ENCODE peak calls at places on chromosomes 16 and 17, in seven cellular contexts. B is Peyer's patch, A is cardiac muscle cell, F is fibroblast of lung, H is SK-N-SH, Z is fibroblast of mammary gland, S is GM12865. C is an unnamed sample.

GRCh38 chr17:49723423-49723822 is 15.7 kb upstream of the SLC35B1 start:
- DNase-seq in H (no peak), S (no peak), B (no peak), Z (peak), A (peak), F (no peak), C (peak)

GRCh38 chr17:8068736-8069586 is 18.6 kb downstream of the ALOX12B start:
- DNase-seq in F (no peak), S (no peak), A (no peak), Z (no peak), H (no peak), B (peak), C (no peak)

GRCh38 chr17:43782903-43783462 is 2.7 kb downstream of the CFAP97D1 start:
- DNase-seq in H (no peak), Z (no peak), B (no peak), S (no peak), A (no peak), F (no peak), C (no peak)

GRCh38 chr17:40303706-40304450 is 5.1 kb upstream of the RARA start:
- DNase-seq in A (peak), Z (peak), H (peak), F (peak), B (no peak), S (no peak), C (peak)

GRCh38 chr17:14756469-14756868 is 455.6 kb downstream of the HS3ST3B1 start:
- DNase-seq in F (no peak), Z (no peak), A (no peak), S (no peak), B (no peak), H (no peak), C (no peak)

GRCh38 chr16:89903908-89904515 is 14.7 kb upstream of the MC1R start:
- DNase-seq in Z (no peak), B (no peak), F (no peak), S (no peak), A (no peak), H (no peak), C (no peak)

GRCh38 chr17:80029235-80029974 is 6.3 kb downstream of the TBC1D16 start:
- DNase-seq in A (peak), F (peak), Z (peak), S (no peak), H (no peak), B (peak), C (peak)

GRCh38 chr17:41065829-41066624 is at the start of gene KRTAP2-4:
- DNase-seq in F (peak), H (no peak), Z (peak), A (peak), S (no peak), B (no peak), C (peak)

GRCh38 chr16:10675221-10675620 is 19.5 kb downstream of the TEKT5 start:
- DNase-seq in H (no peak), A (no peak), S (no peak), B (peak), Z (no peak), F (no peak), C (no peak)

GRCh38 chr16:50265716-50266336 is 525 bp upstream of the ADCY7 start:
- DNase-seq in S (no peak), H (no peak), B (peak), A (no peak), F (no peak), Z (no peak), C (no peak)

GRCh38 chr16:80460004-80460403 is 80.8 kb upstream of the DYNLRB2 start:
- DNase-seq in F (peak), S (no peak), H (no peak), A (no peak), B (no peak), Z (peak), C (peak)

GRCh38 chr16:64011650-64012049 is 1110.2 kb downstream of the CDH11 start:
- DNase-seq in H (no peak), F (no peak), S (no peak), Z (no peak), B (no peak), A (no peak), C (no peak)

GRCh38 chr17:49997773-49998703 is 3.0 kb upstream of the DLX3 start:
- DNase-seq in B (peak), H (peak), Z (peak), F (peak), A (peak), S (peak), C (peak)

GRCh38 chr17:73119631-73120030 is 27.1 kb upstream of the SLC39A11 start:
- DNase-seq in S (no peak), Z (peak), B (no peak), H (no peak), F (peak), A (no peak), C (no peak)

GRCh38 chr16:1530883-1531637 is 2.4 kb upstream of the TMEM204 start:
- DNase-seq in Z (peak), B (no peak), F (no peak), S (no peak), H (peak), A (peak), C (peak)

GRCh38 chr16:57571098-57571497 is 28.7 kb downstream of the ADGRG5 start:
- DNase-seq in Z (no peak), F (no peak), H (no peak), A (no peak), B (no peak), S (no peak), C (no peak)

GRCh38 chr17:49998836-49999511 is 4.0 kb upstream of the DLX3 start:
- DNase-seq in B (peak), H (no peak), A (no peak), S (no peak), Z (no peak), F (no peak), C (no peak)

GRCh38 chr17:79612468-79613194 is 1.8 kb upstream of the RBFOX3 start:
- DNase-seq in H (peak), S (peak), B (peak), Z (peak), A (peak), F (peak), C (peak)

GRCh38 chr17:72477529-72477928 is 356.7 kb downstream of the SOX9 start:
- DNase-seq in B (peak), S (no peak), H (no peak), Z (no peak), A (no peak), F (no peak), C (no peak)

GRCh38 chr17:35801583-35802224 is 6.3 kb upstream of the MMP28 start:
- DNase-seq in A (peak), Z (peak), F (peak), H (peak), S (peak), B (peak), C (peak)

GRCh38 chr17:79420318-79421243 is 190.3 kb downstream of the RBFOX3 start:
- DNase-seq in F (peak), B (no peak), Z (peak), S (no peak), H (no peak), A (peak), C (peak)

GRCh38 chr16:88357306-88358032 is 25.3 kb upstream of the ZNF469 start:
- DNase-seq in Z (no peak), S (no peak), F (peak), H (peak), A (no peak), B (no peak), C (no peak)

GRCh38 chr17:11330871-11331270 is 89.9 kb downstream of the SHISA6 start:
- DNase-seq in B (no peak), F (peak), A (peak), S (no peak), H (no peak), Z (peak), C (no peak)

GRCh38 chr16:23679274-23679985 is 741 bp downstream of the PLK1 start:
- DNase-seq in S (peak), Z (peak), H (peak), A (peak), B (peak), F (peak), C (peak)

GRCh38 chr16:14564323-14564722 is 65.7 kb downstream of the PARN start:
- DNase-seq in B (peak), S (no peak), Z (no peak), A (no peak), H (no peak), F (no peak), C (no peak)

GRCh38 chr16:14565688-14566025 is 64.4 kb downstream of the PARN start:
- DNase-seq in A (no peak), Z (no peak), F (no peak), S (no peak), B (no peak), H (no peak), C (no peak)

GRCh38 chr16:14564881-14565687 is 65.0 kb downstream of the PARN start:
- DNase-seq in S (no peak), A (peak), Z (peak), B (no peak), F (peak), H (no peak), C (peak)

GRCh38 chr16:14560523-14560922 is 69.5 kb downstream of the PARN start:
- DNase-seq in B (no peak), H (no peak), Z (no peak), A (peak), S (no peak), F (no peak), C (peak)

DNA sequence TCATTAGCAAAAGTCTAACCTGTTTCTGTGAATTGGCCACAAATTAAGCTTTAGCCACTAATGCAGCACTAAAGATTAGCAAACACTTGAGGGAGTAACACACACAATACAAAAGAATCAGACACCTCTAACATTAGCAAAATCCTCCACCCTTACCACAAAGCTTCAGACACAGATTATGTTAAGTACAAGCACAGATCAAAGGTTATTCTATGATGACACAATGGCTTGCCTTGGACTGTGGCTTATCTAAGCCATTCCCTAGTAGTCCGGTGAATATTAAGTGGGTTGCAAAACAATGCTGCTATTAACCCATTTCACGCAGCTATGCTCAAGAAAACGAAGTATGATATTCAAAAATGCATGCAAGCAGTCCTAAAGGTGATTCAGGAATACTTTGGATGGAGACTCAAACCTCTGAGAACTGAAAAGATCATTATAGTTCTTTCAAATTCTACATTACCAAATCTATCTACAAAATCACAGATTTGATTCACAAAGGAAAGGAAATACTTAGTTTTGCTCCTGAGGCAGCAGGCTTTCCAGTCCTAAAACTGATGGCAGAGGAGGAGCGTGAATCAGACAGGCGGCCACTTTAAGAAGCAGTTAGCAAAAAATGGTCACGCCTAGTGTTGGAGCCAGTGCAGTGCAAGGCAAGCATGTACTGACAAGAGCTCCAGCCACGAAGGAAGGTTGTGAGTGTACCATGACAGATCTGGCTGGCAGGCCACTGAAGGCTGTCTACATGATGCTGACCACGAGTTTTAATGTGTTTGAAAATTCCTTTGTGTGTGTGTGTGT is 67.2 kb downstream of the PARN start:
- DNase-seq in F (peak), S (no peak), H (no peak), B (peak), A (peak), Z (peak), C (peak)
- TF ChIP-seq CTCF in F (peak), S (no peak), H (no peak), B (no peak), A (peak), Z (peak), C (peak)

GRCh38 chr16:85309656-85310587 is 197.7 kb upstream of the CIBAR2 start:
- DNase-seq in H (peak), F (no peak), A (no peak), Z (no peak), B (peak), S (peak), C (no peak)
- H3K4me3 ChIP-seq in H (no peak), F (no peak), A (no peak), Z (no peak), B (peak), S (no peak), C (no peak)

GRCh38 chr17:6279659-6280058 is 155.3 kb downstream of the AIPL1 start:
- DNase-seq in S (peak), F (no peak), B (peak), A (no peak), Z (no peak), H (no peak), C (no peak)
- TF ChIP-seq CTCF in S (peak), F (no peak), B (peak), A (no peak), Z (no peak), H (no peak), C (no peak)

GRCh38 chr17:17350491-17351355 is 47.5 kb downstream of the NT5M start:
- DNase-seq in H (no peak), F (peak), A (no peak), Z (peak), B (peak), S (no peak), C (peak)

GRCh38 chr17:17348872-17349723 is 45.9 kb downstream of the NT5M start:
- DNase-seq in B (peak), A (peak), Z (no peak), S (no peak), F (no peak), H (peak), C (no peak)

GRCh38 chr17:17351356-17351891 is 48.3 kb downstream of the NT5M start:
- DNase-seq in B (peak), H (no peak), A (no peak), F (no peak), Z (no peak), S (no peak), C (no peak)

GRCh38 chr17:17347956-17348871 is 45.0 kb downstream of the NT5M start:
- DNase-seq in S (no peak), Z (no peak), H (peak), A (no peak), F (no peak), B (peak), C (no peak)

DNA sequence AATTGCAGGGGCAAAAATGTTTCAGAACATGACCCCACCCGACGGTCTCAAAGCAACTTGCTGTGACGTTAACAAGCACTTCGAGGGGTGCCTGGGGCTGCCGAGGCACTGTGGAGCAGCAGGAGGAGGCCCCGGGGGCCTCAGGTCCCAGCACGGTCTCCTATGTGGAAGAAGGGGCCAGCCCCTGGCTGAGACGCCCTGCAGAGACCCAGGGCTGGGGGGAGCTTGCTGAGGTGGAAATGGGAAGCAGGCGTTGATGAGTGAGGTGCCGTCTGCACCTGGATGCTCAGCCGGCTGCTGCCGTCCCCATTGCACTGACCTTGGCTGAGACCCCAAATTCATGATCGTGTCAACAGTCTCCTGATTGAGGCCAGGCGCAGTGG is 46.5 kb downstream of the NT5M start:
- DNase-seq in F (no peak), Z (no peak), S (no peak), A (no peak), B (peak), H (no peak), C (no peak)
- H3K4me3 ChIP-seq in F (no peak), Z (no peak), S (no peak), A (no peak), B (no peak), H (no peak), C (no peak)

GRCh38 chr17:18002171-18002570 is 29.5 kb downstream of the DRC3 start:
- DNase-seq in B (no peak), S (no peak), F (no peak), Z (peak), A (peak), H (no peak), C (no peak)

GRCh38 chr17:18004345-18004744 is 31.7 kb downstream of the DRC3 start:
- DNase-seq in F (no peak), B (no peak), Z (peak), A (no peak), H (no peak), S (no peak), C (no peak)

GRCh38 chr17:18005496-18005895 is 32.8 kb downstream of the DRC3 start:
- DNase-seq in Z (no peak), F (no peak), S (no peak), A (no peak), B (no peak), H (no peak), C (no peak)

GRCh38 chr17:18006495-18007239 is 32.3 kb downstream of the ATPAF2 start:
- DNase-seq in A (no peak), S (no peak), B (no peak), Z (no peak), F (no peak), H (no peak), C (no peak)

GRCh38 chr17:18004901-18005305 is 32.2 kb downstream of the DRC3 start:
- DNase-seq in F (no peak), A (no peak), B (no peak), S (no peak), H (no peak), Z (no peak), C (no peak)
- TF ChIP-seq CTCF in F (peak), A (peak), B (no peak), S (no peak), H (peak), Z (peak), C (peak)

DNA sequence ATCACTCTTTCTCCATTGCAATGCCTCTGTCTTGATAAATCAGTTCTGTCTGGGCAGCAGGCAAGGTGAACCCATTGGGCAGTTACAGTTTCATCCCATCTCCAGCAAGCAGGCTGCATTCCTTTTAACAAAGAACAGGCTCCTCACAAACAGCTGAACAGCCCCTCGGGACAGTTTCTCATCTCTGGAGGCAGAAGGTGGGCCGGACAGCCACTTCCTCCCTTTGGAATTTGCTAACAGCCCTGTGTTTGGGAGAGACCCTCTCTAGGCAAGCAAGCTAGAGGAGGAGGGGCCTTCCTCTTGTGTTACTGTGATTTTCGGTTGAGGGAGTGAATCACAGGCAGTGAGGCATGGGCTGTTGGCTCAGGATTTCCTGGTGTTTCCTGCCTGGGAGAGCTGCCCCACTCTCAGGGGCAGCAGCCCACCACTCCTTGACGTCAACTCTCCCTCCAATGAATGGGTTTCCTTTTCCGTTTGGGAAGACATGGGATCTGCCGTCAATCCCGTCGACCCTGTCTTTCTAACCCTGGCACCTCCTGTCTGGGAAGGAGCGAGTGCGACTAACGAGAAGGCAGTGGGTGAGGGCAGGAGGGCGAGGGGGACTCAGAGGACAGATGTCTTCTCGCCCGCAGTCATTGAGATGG is 3.7 kb upstream of the PGS1 start:
- DNase-seq in S (no peak), H (no peak), Z (peak), B (no peak), A (peak), F (peak), C (peak)
- H3K4me3 ChIP-seq in S (no peak), H (no peak), Z (no peak), B (no peak), A (no peak), F (no peak), C (no peak)

GRCh38 chr17:59558953-59559352 is 6.5 kb upstream of the DHX40 start:
- DNase-seq in F (peak), S (no peak), H (peak), Z (peak), B (no peak), A (peak), C (peak)
- TF ChIP-seq CTCF in F (peak), S (peak), H (peak), Z (peak), B (no peak), A (peak), C (peak)